ENCODE peak calls at places on chromosomes 1 and 21, in five cellular contexts. T, Y, M, F and W are unnamed samples. For H3K4me1, the result is how much of the 10 kb centered on the place peaks cover.

GRCh38 chr1:19209439-19209989 is 552 bp downstream of the UBR4 start:
- DNase-seq in F (peak), M (peak), T (peak), Y (no peak), W (peak)

GRCh38 chr1:15056515-15057285 is 96.8 kb upstream of the TMEM51 start:
- DNase-seq in F (peak), Y (no peak), M (no peak), T (no peak), W (peak)

GRCh38 chr1:33916786-33917185 is 52.9 kb downstream of the HMGB4 start:
- DNase-seq in Y (no peak), F (no peak), M (no peak), T (no peak), W (no peak)

GRCh38 chr1:187226396-187226795 is 397.6 kb downstream of the PLA2G4A start:
- DNase-seq in F (peak), T (no peak), Y (no peak), M (no peak), W (peak)

GRCh38 chr21:43993420-43993934 is 18.6 kb upstream of the TRAPPC10 start:
- DNase-seq in F (no peak), Y (no peak), T (no peak), M (no peak), W (no peak)

GRCh38 chr1:179820216-179820970 is 57.2 kb downstream of the TOR1AIP2 start:
- DNase-seq in T (no peak), Y (no peak), F (no peak), M (no peak), W (no peak)

GRCh38 chr1:155011437-155011907 is 8.9 kb downstream of the ZBTB7B start:
- DNase-seq in Y (no peak), M (no peak), F (no peak), T (no peak), W (no peak)

GRCh38 chr1:118988186-118989005 is at the start of gene TBX15:
- DNase-seq in T (no peak), Y (no peak), M (no peak), F (no peak), W (no peak)

GRCh38 chr1:246428542-246429308 is 78.4 kb downstream of the SMYD3 start:
- DNase-seq in F (peak), Y (no peak), T (no peak), M (no peak), W (peak)

GRCh38 chr1:67892451-67893125 is 59.3 kb upstream of the GNG12 start:
- DNase-seq in F (no peak), Y (no peak), T (no peak), M (no peak), W (no peak)

GRCh38 chr1:233006582-233006981 is 56.2 kb downstream of the NTPCR start:
- DNase-seq in M (no peak), F (no peak), Y (no peak), T (no peak), W (no peak)

GRCh38 chr1:109719337-109719837 is 7.3 kb downstream of the GSTM5 start:
- DNase-seq in M (no peak), T (no peak), F (peak), Y (no peak), W (peak)

GRCh38 chr1:37919277-37919676 is 27.6 kb downstream of the INPP5B start:
- DNase-seq in Y (no peak), T (peak), F (peak), M (no peak), W (no peak)

GRCh38 chr1:202805886-202806511 is 2.2 kb downstream of the KDM5B start:
- DNase-seq in M (no peak), T (no peak), F (peak), Y (no peak), W (no peak)

GRCh38 chr1:207309775-207310273 is 11.7 kb upstream of the CD55 start:
- DNase-seq in Y (no peak), T (peak), F (peak), M (no peak), W (peak)

GRCh38 chr1:248850536-248851251 is 8.2 kb downstream of the ZNF692 start:
- DNase-seq in F (no peak), T (no peak), M (no peak), Y (peak), W (no peak)

GRCh38 chr1:177181631-177182291 is 11.0 kb downstream of the BRINP2 start:
- DNase-seq in T (peak), F (peak), Y (peak), M (peak), W (peak)

GRCh38 chr1:227390525-227390924 is 72.2 kb upstream of the CDC42BPA start:
- DNase-seq in M (no peak), T (no peak), F (no peak), Y (no peak), W (no peak)

GRCh38 chr1:154589780-154590179 is 18.2 kb downstream of the ADAR start:
- DNase-seq in T (no peak), F (no peak), Y (no peak), M (no peak), W (no peak)

GRCh38 chr21:38505654-38506523 is 7.6 kb upstream of the ERG start:
- DNase-seq in Y (no peak), T (peak), F (peak), M (peak), W (peak)

GRCh38 chr1:24964811-24965570 is 34.9 kb upstream of the RUNX3 start:
- DNase-seq in T (no peak), Y (peak), M (no peak), F (no peak), W (no peak)

GRCh38 chr1:239999170-239999569 is 92.5 kb upstream of the FMN2 start:
- DNase-seq in Y (no peak), T (no peak), M (no peak), F (no peak), W (no peak)

GRCh38 chr1:227131193-227131592 is 187.1 kb downstream of the CDC42BPA start:
- DNase-seq in T (peak), Y (no peak), F (peak), M (no peak), W (peak)

GRCh38 chr1:20185834-20186782 is at the start of the genes PLA2G2C and UBXN10:
- DNase-seq in Y (peak), M (peak), F (no peak), T (peak), W (no peak)

GRCh38 chr1:96233422-96233821 is 488.2 kb upstream of the PTBP2 start:
- DNase-seq in F (no peak), M (no peak), Y (no peak), T (no peak), W (no peak)

GRCh38 chr21:46185717-46186116 is 1.5 kb upstream of the SPATC1L start:
- DNase-seq in T (no peak), M (no peak), F (no peak), Y (no peak), W (no peak)

GRCh38 chr1:63448741-63449140 is 74.3 kb downstream of the ITGB3BP start:
- DNase-seq in T (no peak), M (no peak), Y (no peak), F (no peak), W (no peak)

GRCh38 chr1:178869114-178869697 is 1.7 kb downstream of the ANGPTL1 start:
- DNase-seq in M (no peak), Y (no peak), F (no peak), T (peak), W (no peak)

DNA sequence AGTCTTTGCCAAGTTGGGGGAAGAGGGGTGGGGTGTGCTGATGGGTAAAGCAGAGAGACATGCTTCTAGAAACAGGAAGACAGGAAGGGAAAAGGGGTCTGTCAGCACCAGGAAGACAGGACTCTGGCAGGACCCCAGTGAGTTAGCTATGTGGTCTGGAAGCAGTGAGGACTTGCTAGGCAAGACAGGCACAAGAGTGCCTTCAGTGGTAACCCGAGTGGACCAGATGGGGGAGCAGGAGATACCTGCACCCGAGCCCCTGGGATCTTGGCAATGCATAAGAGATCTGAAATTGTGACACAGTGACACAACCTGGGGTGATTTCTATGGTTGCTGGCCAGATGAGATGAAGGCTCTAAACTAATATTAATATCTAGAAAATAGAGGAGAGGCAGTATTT is 7.0 kb downstream of the TLR5 start:
- DNase-seq in M (no peak), T (no peak), Y (no peak), F (no peak), W (no peak)
- TF ChIP-seq CTCF in M (no peak), T (no peak), Y (no peak), F (no peak), W (no peak)

GRCh38 chr1:204563780-204564179 is 47.6 kb downstream of the MDM4 start:
- DNase-seq in M (no peak), Y (no peak), F (no peak), T (no peak), W (no peak)
- H3K4me1 ChIP-seq in M (under half), Y (under half), F (under half), T (under half), W (under half)

GRCh38 chr1:108121361-108122143 is 78.6 kb downstream of the SLC25A24 start:
- DNase-seq in F (no peak), M (peak), Y (no peak), T (peak), W (no peak)
- TF ChIP-seq CTCF in F (no peak), M (peak), Y (no peak), T (no peak), W (peak)

GRCh38 chr1:235009561-235010306 is 118.9 kb downstream of the TOMM20 start:
- DNase-seq in M (no peak), Y (no peak), F (no peak), T (no peak), W (no peak)
- H3K4me1 ChIP-seq in M (under half), Y (under half), F (under half), T (under half), W (under half)

GRCh38 chr1:60992165-60992564 is 90.2 kb upstream of the NFIA start:
- DNase-seq in T (no peak), Y (no peak), M (no peak), F (no peak), W (no peak)
- TF ChIP-seq CTCF in T (no peak), Y (no peak), M (no peak), F (no peak), W (no peak)

DNA sequence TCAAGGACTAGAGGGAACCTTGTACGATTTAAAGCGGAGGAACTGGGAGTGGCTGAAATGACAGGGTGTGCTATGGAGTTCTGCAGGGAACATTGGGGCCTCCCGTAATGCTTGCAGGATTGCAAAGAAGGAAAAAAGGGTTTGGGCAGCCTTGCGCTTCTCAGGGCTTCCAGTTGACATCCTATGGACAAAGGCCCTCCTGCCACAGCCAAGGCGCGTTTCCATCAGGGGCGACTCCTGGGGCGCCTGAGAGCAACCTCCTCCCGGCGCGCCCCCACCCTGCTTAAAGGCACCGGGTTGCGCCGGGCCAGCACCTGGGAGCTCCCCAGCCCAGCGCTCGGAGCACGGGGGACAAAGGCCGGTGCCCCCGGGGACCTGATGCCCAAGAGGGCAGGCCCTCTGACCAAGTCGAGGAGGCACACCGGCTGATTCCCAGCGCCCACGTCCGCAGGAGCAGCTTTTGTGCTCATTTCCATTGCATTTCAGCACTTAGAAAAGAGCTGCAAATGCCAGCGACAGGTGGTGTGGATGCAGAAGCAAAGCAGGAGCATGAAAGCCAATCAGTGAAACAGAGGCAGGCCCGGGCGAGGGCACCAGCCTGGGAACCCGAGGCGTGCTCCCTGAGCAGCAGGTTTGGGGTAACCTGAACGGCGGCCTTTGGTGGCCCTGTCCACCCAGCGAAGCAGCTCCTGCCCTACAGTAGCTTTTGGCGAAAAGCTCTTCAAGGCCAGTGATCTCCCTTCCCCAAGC is 17.6 kb upstream of the RNF187 start:
- DNase-seq in Y (no peak), T (no peak), M (no peak), F (no peak), W (no peak)
- H3K4me1 ChIP-seq in Y (under half), T (under half), M (under half), F (under half), W (under half)

GRCh38 chr1:48817505-48818114 is 40.9 kb upstream of the BEND5 start:
- DNase-seq in M (peak), F (peak), T (peak), Y (peak), W (peak)
- TF ChIP-seq CTCF in M (peak), F (peak), T (peak), Y (peak), W (peak)

GRCh38 chr21:36041910-36042309 is 18.4 kb downstream of the SETD4 start:
- DNase-seq in Y (no peak), M (no peak), T (no peak), F (no peak), W (no peak)

GRCh38 chr21:36048357-36048756 is 12.0 kb downstream of the SETD4 start:
- DNase-seq in F (no peak), T (no peak), M (no peak), Y (no peak), W (no peak)

GRCh38 chr21:36045993-36046392 is 14.3 kb downstream of the SETD4 start:
- DNase-seq in M (no peak), T (no peak), Y (no peak), F (no peak), W (no peak)

GRCh38 chr21:36044056-36044455 is 16.3 kb downstream of the SETD4 start:
- DNase-seq in Y (no peak), M (no peak), F (peak), T (no peak), W (no peak)

DNA sequence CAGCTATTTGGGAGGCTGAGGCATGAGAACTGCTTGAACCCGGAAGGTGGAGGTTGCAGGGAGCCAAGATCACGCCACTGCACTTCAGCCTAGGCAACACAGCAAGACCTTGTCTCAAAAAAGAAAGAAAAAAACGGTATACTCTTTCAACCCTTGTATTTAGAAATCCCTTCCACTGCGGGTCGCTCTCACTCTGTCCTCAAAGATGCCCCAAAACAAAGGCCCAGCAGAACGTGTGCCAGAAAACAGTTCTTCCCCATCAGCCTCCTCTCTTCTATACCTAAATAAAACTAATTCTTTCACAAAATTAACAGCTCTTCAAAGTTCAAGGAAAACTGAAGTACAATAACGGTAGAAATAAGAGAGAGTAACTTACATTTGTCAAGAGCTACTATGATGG is 13.2 kb downstream of the SETD4 start:
- DNase-seq in F (no peak), Y (no peak), T (no peak), M (no peak), W (no peak)
- H3K4me1 ChIP-seq in F (under half), Y (under half), T (under half), M (under half), W (under half)

GRCh38 chr21:14955936-14956520 is 108.8 kb downstream of the NRIP1 start:
- DNase-seq in T (no peak), M (no peak), Y (no peak), F (no peak), W (no peak)

GRCh38 chr21:14949603-14950002 is 115.2 kb downstream of the NRIP1 start:
- DNase-seq in T (no peak), F (no peak), Y (no peak), M (no peak), W (no peak)

GRCh38 chr21:14956826-14957225 is 108.0 kb downstream of the NRIP1 start:
- DNase-seq in F (no peak), M (no peak), T (no peak), Y (no peak), W (peak)

GRCh38 chr21:14957836-14958235 is 107.0 kb downstream of the NRIP1 start:
- DNase-seq in F (no peak), M (no peak), T (no peak), Y (no peak), W (no peak)

GRCh38 chr21:14952916-14953315 is 111.9 kb downstream of the NRIP1 start:
- DNase-seq in Y (no peak), T (no peak), F (no peak), M (no peak), W (no peak)
- TF ChIP-seq CTCF in Y (no peak), T (no peak), F (no peak), M (no peak), W (peak)

DNA sequence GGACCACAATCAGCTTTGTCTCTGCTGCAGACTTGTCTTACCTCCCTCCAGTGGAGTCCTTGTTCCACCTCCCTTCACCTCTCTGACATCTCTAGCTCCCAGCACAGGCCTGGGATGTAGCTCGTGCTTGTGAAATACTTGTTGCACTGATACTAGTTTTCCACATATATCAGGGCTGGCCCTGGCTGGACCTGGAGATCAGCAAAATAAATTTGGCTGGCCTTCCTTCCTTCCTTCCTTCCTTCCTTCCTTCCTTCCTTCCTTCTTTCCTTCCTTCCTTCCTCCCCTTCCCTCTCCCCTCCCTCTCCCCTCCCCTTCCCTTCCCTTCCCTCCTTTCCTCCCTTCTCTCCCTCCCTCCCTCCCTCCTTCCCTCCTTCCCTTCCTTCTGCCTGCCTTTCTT is 196.5 kb downstream of the HIVEP3 start:
- DNase-seq in T (no peak), F (no peak), M (no peak), Y (no peak), W (no peak)
- H3K4me1 ChIP-seq in T (under half), F (under half), M (under half), Y (under half), W (under half)